ENCODE peak calls at places on chromosomes 16 and 17, in five cellular contexts. One of them, this sample, is unnamed.
A peak's percentile ranks its signal among the peaks of the same experiment; 100 is the strongest.

GRCh38 chr17:41777579-41778188 is 8.8 kb downstream of the JUP start:
- DNase-seq in nephron progenitor cell: no peak
- DNase-seq in RWPE2: no peak
- DNase-seq in fibroblast of mammary gland: peak; percentile 96
- DNase-seq in A549: peak; percentile 93
- DNase-seq in this sample: no peak

GRCh38 chr17:48547839-48548686 is 3.2 kb upstream of the HOXB2 start:
- DNase-seq in nephron progenitor cell: no peak
- DNase-seq in RWPE2: no peak
- DNase-seq in fibroblast of mammary gland: peak; percentile 78
- DNase-seq in A549: no peak
- DNase-seq in this sample: no peak

GRCh38 chr16:80583466-80583865 is 42.7 kb downstream of the DYNLRB2 start:
- DNase-seq in nephron progenitor cell: no peak
- DNase-seq in RWPE2: no peak
- DNase-seq in fibroblast of mammary gland: peak; percentile 78
- DNase-seq in A549: no peak
- DNase-seq in this sample: peak; percentile 30

GRCh38 chr17:17749921-17750320 is 68.7 kb downstream of the RAI1 start:
- DNase-seq in nephron progenitor cell: peak; percentile 74
- DNase-seq in RWPE2: no peak
- DNase-seq in fibroblast of mammary gland: peak; percentile 49
- DNase-seq in A549: peak; percentile 81
- DNase-seq in this sample: no peak

GRCh38 chr17:50363217-50364060 is 9.5 kb downstream of the MRPL27 start:
- DNase-seq in nephron progenitor cell: peak; percentile 65
- DNase-seq in RWPE2: no peak
- DNase-seq in fibroblast of mammary gland: peak; percentile 54
- DNase-seq in A549: no peak
- DNase-seq in this sample: no peak

GRCh38 chr17:70405492-70406220 is 236.3 kb downstream of the KCNJ2 start:
- DNase-seq in nephron progenitor cell: no peak
- DNase-seq in RWPE2: peak; percentile 52
- DNase-seq in fibroblast of mammary gland: peak; percentile 96
- DNase-seq in A549: peak; percentile 71
- DNase-seq in this sample: peak; percentile 73

GRCh38 chr17:44170499-44171201 is at the start of gene ASB16:
- DNase-seq in nephron progenitor cell: no peak
- DNase-seq in RWPE2: no peak
- DNase-seq in fibroblast of mammary gland: peak; percentile 15
- DNase-seq in A549: no peak
- DNase-seq in this sample: peak; percentile 38

GRCh38 chr17:7997186-7997585 is 5.2 kb upstream of the GUCY2D start:
- DNase-seq in nephron progenitor cell: no peak
- DNase-seq in RWPE2: no peak
- DNase-seq in fibroblast of mammary gland: no peak
- DNase-seq in A549: peak; percentile 68
- DNase-seq in this sample: no peak

GRCh38 chr16:2147981-2148671 is at the start of gene RAB26:
- DNase-seq in nephron progenitor cell: peak; percentile 85
- DNase-seq in RWPE2: peak; percentile 84
- DNase-seq in fibroblast of mammary gland: peak; percentile 31
- DNase-seq in A549: peak; percentile 85
- DNase-seq in this sample: peak; percentile 69

GRCh38 chr17:2253362-2253761 is 50.2 kb downstream of the SMG6 start:
- DNase-seq in nephron progenitor cell: no peak
- DNase-seq in RWPE2: no peak
- DNase-seq in fibroblast of mammary gland: no peak
- DNase-seq in A549: no peak
- DNase-seq in this sample: no peak

GRCh38 chr17:79829457-79829856 is 9.8 kb downstream of the CBX4 start:
- DNase-seq in nephron progenitor cell: no peak
- DNase-seq in RWPE2: no peak
- DNase-seq in fibroblast of mammary gland: no peak
- DNase-seq in A549: no peak
- DNase-seq in this sample: no peak

GRCh38 chr16:13953501-13953900 is 33.5 kb downstream of the ERCC4 start:
- DNase-seq in nephron progenitor cell: no peak
- DNase-seq in RWPE2: no peak
- DNase-seq in fibroblast of mammary gland: no peak
- DNase-seq in A549: no peak
- DNase-seq in this sample: no peak

GRCh38 chr17:81510798-81511549 is 1.6 kb downstream of the ACTG1 start:
- DNase-seq in nephron progenitor cell: no peak
- DNase-seq in RWPE2: peak; percentile 71
- DNase-seq in fibroblast of mammary gland: no peak
- DNase-seq in A549: no peak
- DNase-seq in this sample: no peak

GRCh38 chr16:49855280-49855821 is 561 bp downstream of the ZNF423 start:
- DNase-seq in nephron progenitor cell: peak; percentile 89
- DNase-seq in RWPE2: no peak
- DNase-seq in fibroblast of mammary gland: peak; percentile 63
- DNase-seq in A549: peak; percentile 31
- DNase-seq in this sample: no peak

GRCh38 chr16:66705790-66706505 is 9.4 kb upstream of the CMTM4 start:
- DNase-seq in nephron progenitor cell: no peak
- DNase-seq in RWPE2: no peak
- DNase-seq in fibroblast of mammary gland: peak; percentile 26
- DNase-seq in A549: no peak
- DNase-seq in this sample: no peak

GRCh38 chr17:1082579-1082978 is 85.7 kb downstream of the TIMM22 start:
- DNase-seq in nephron progenitor cell: no peak
- DNase-seq in RWPE2: no peak
- DNase-seq in fibroblast of mammary gland: peak; percentile 58
- DNase-seq in A549: no peak
- DNase-seq in this sample: no peak

GRCh38 chr16:69853481-69853880 is 91.3 kb downstream of the WWP2 start:
- DNase-seq in nephron progenitor cell: no peak
- DNase-seq in RWPE2: no peak
- DNase-seq in fibroblast of mammary gland: no peak
- DNase-seq in A549: no peak
- DNase-seq in this sample: no peak

GRCh38 chr17:31391496-31391949 is at the start of gene RAB11FIP4:
- DNase-seq in nephron progenitor cell: peak; percentile 66
- DNase-seq in RWPE2: no peak
- DNase-seq in fibroblast of mammary gland: no peak
- DNase-seq in A549: no peak
- DNase-seq in this sample: no peak

GRCh38 chr16:20851601-20852000 is 45.3 kb downstream of the REXO5 start:
- DNase-seq in nephron progenitor cell: no peak
- DNase-seq in RWPE2: peak; percentile 72
- DNase-seq in fibroblast of mammary gland: peak; percentile 97
- DNase-seq in A549: peak; percentile 20
- DNase-seq in this sample: peak; percentile 86

GRCh38 chr17:16953841-16954240 is 18.1 kb downstream of the TNFRSF13B start:
- DNase-seq in nephron progenitor cell: no peak
- DNase-seq in RWPE2: no peak
- DNase-seq in fibroblast of mammary gland: no peak
- DNase-seq in A549: no peak
- DNase-seq in this sample: no peak

GRCh38 chr17:38658741-38659345 is 15.9 kb downstream of the EPOP start:
- DNase-seq in nephron progenitor cell: no peak
- DNase-seq in RWPE2: no peak
- DNase-seq in fibroblast of mammary gland: no peak
- DNase-seq in A549: no peak
- DNase-seq in this sample: no peak

GRCh38 chr17:17242246-17242645 is 5.3 kb upstream of the FLCN start:
- DNase-seq in nephron progenitor cell: no peak
- DNase-seq in RWPE2: no peak
- DNase-seq in fibroblast of mammary gland: no peak
- DNase-seq in A549: no peak
- DNase-seq in this sample: no peak

GRCh38 chr16:48531011-48531962 is 78.7 kb downstream of the N4BP1 start:
- DNase-seq in nephron progenitor cell: peak; percentile 36
- DNase-seq in RWPE2: no peak
- DNase-seq in fibroblast of mammary gland: peak; percentile 73
- DNase-seq in A549: no peak
- DNase-seq in this sample: no peak

GRCh38 chr17:80348551-80349436 is 66.2 kb upstream of the ENDOV start:
- DNase-seq in nephron progenitor cell: no peak
- DNase-seq in RWPE2: no peak
- DNase-seq in fibroblast of mammary gland: peak; percentile 28
- DNase-seq in A549: no peak
- DNase-seq in this sample: no peak

GRCh38 chr16:1078579-1079021 is 6.1 kb downstream of the SSTR5 start:
- DNase-seq in nephron progenitor cell: no peak
- DNase-seq in RWPE2: peak; percentile 86
- DNase-seq in fibroblast of mammary gland: peak; percentile 53
- DNase-seq in A549: peak; percentile 93
- DNase-seq in this sample: peak; percentile 38

GRCh38 chr17:7403043-7403901 is 625 bp downstream of the TMEM256 start:
- DNase-seq in nephron progenitor cell: peak; percentile 75
- DNase-seq in RWPE2: no peak
- DNase-seq in fibroblast of mammary gland: no peak
- DNase-seq in A549: peak; percentile 95
- DNase-seq in this sample: no peak

GRCh38 chr16:26395700-26396099 is 671.0 kb upstream of the C16orf82 start:
- DNase-seq in nephron progenitor cell: no peak
- DNase-seq in RWPE2: no peak
- DNase-seq in fibroblast of mammary gland: no peak
- DNase-seq in A549: no peak
- DNase-seq in this sample: no peak

GRCh38 chr16:2784536-2785100 is 2.7 kb downstream of the PRSS33 start:
- DNase-seq in nephron progenitor cell: no peak
- DNase-seq in RWPE2: peak; percentile 53
- DNase-seq in fibroblast of mammary gland: no peak
- DNase-seq in A549: no peak
- DNase-seq in this sample: no peak

GRCh38 chr17:31251075-31251474 is 46.0 kb downstream of the OMG start:
- DNase-seq in nephron progenitor cell: no peak
- DNase-seq in RWPE2: no peak
- DNase-seq in fibroblast of mammary gland: peak; percentile 32
- DNase-seq in A549: no peak
- DNase-seq in this sample: no peak

GRCh38 chr16:56401482-56401881 is 23.9 kb downstream of the AMFR start:
- DNase-seq in nephron progenitor cell: no peak
- DNase-seq in RWPE2: no peak
- DNase-seq in fibroblast of mammary gland: no peak
- DNase-seq in A549: peak; percentile 48
- DNase-seq in this sample: no peak

GRCh38 chr16:17231972-17232371 is 238.8 kb downstream of the XYLT1 start:
- DNase-seq in nephron progenitor cell: no peak
- DNase-seq in RWPE2: no peak
- DNase-seq in fibroblast of mammary gland: no peak
- DNase-seq in A549: no peak
- DNase-seq in this sample: no peak

GRCh38 chr16:17230932-17231581 is 239.7 kb downstream of the XYLT1 start:
- DNase-seq in nephron progenitor cell: no peak
- DNase-seq in RWPE2: no peak
- DNase-seq in fibroblast of mammary gland: no peak
- DNase-seq in A549: no peak
- DNase-seq in this sample: no peak

GRCh38 chr16:17229766-17230165 is 241.0 kb downstream of the XYLT1 start:
- DNase-seq in nephron progenitor cell: no peak
- DNase-seq in RWPE2: no peak
- DNase-seq in fibroblast of mammary gland: peak; percentile 51
- DNase-seq in A549: no peak
- DNase-seq in this sample: no peak

GRCh38 chr16:17233301-17234002 is 237.3 kb downstream of the XYLT1 start:
- DNase-seq in nephron progenitor cell: no peak
- DNase-seq in RWPE2: no peak
- DNase-seq in fibroblast of mammary gland: no peak
- DNase-seq in A549: no peak
- DNase-seq in this sample: no peak

GRCh38 chr16:17232487-17232886 is 238.3 kb downstream of the XYLT1 start:
- DNase-seq in nephron progenitor cell: no peak
- DNase-seq in RWPE2: no peak
- DNase-seq in fibroblast of mammary gland: no peak
- DNase-seq in A549: no peak
- DNase-seq in this sample: no peak
- TF ChIP-seq CTCF in nephron progenitor cell: no peak
- TF ChIP-seq CTCF in RWPE2: no peak
- TF ChIP-seq CTCF in fibroblast of mammary gland: no peak
- TF ChIP-seq CTCF in A549: no peak
- TF ChIP-seq CTCF in this sample: no peak

GRCh38 chr17:76153640-76154039 is 12.6 kb upstream of the FOXJ1 start:
- DNase-seq in nephron progenitor cell: no peak
- DNase-seq in RWPE2: no peak
- DNase-seq in fibroblast of mammary gland: peak; percentile 18
- DNase-seq in A549: no peak
- DNase-seq in this sample: no peak
- TF ChIP-seq CTCF in nephron progenitor cell: no peak
- TF ChIP-seq CTCF in RWPE2: no peak
- TF ChIP-seq CTCF in fibroblast of mammary gland: peak; percentile 20
- TF ChIP-seq CTCF in A549: no peak
- TF ChIP-seq CTCF in this sample: peak; percentile 39

GRCh38 chr17:36008998-36009665 is 7.8 kb upstream of the CCL15 start:
- DNase-seq in nephron progenitor cell: no peak
- DNase-seq in RWPE2: no peak
- DNase-seq in fibroblast of mammary gland: peak; percentile 6
- DNase-seq in A549: no peak
- DNase-seq in this sample: no peak
- TF ChIP-seq CTCF in nephron progenitor cell: peak; percentile 12
- TF ChIP-seq CTCF in RWPE2: peak; percentile 32
- TF ChIP-seq CTCF in fibroblast of mammary gland: peak; percentile 47
- TF ChIP-seq CTCF in A549: peak; percentile 29
- TF ChIP-seq CTCF in this sample: peak; percentile 36

DNA sequence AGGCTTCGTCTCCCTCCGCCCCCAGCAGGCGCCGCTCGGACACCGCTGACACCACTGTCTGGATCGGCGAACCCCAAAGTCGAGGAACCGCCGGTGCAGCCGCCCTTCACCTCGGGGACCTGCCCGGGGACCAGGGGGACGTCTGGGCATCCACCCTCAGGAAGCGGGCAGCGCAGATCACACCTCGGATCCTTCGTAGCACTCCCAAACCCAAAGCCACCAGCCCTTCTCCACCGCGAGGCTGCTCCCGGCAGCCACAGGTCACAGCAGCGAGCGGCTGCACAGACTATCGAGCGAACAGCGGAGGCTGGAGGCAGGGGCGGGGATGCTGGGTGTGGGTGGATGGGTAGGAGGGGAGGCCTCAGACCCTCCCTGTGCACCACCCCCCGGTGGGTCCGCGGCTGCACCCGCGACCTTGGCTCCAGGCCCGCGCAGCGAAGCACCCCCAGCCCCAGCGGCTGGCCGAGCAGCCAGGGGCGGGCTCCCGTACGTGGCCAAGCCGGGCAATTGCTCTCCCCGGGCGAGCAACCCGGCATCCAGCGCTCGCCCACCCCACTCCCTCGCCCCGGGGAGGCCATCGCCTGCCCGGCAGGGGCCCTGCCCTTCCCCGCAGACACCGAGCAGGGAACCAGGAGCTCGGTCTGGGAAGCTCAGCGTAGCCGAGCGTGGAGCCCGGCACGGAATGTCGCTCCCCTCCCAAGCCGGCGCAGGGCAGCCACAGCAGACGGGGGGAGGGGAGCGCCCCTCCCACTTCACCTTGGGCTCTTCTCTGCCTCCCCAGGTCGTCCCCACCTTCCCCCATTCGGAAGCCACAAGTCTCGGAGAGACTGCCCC is 1.0 kb downstream of the SDK2 start:
- DNase-seq in nephron progenitor cell: peak; percentile 66
- DNase-seq in RWPE2: no peak
- DNase-seq in fibroblast of mammary gland: no peak
- DNase-seq in A549: peak; percentile 90
- DNase-seq in this sample: no peak
- TF ChIP-seq CTCF in nephron progenitor cell: no peak
- TF ChIP-seq CTCF in RWPE2: peak; percentile 69
- TF ChIP-seq CTCF in fibroblast of mammary gland: peak; percentile 28
- TF ChIP-seq CTCF in A549: peak; percentile 61
- TF ChIP-seq CTCF in this sample: peak; percentile 24

This sample was measured in retinal pigment epithelial cell.